ENCODE peak calls at places on chromosomes 5 and 9, in nine cellular contexts. One of them, this sample, is unnamed. For H3K27me3, the result is how much of the 10 kb centered on the place peaks cover.

GRCh38 chr9:129306318-129306973 is 128.4 kb upstream of the IER5L start:
- DNase-seq in aorta: peak
- DNase-seq in fibroblast of lung: no peak
- DNase-seq in cardiac muscle cell: no peak
- DNase-seq in psoas muscle: no peak
- DNase-seq in pancreas: no peak
- DNase-seq in mesendoderm: no peak
- DNase-seq in PC-3: no peak
- DNase-seq in CD8-positive, alpha-beta memory T cell: no peak
- DNase-seq in this sample: no peak

GRCh38 chr5:179263391-179264052 is 81.7 kb downstream of the ADAMTS2 start:
- DNase-seq in psoas muscle: peak
- DNase-seq in mesendoderm: no peak
- DNase-seq in aorta: no peak
- DNase-seq in CD8-positive, alpha-beta memory T cell: no peak
- DNase-seq in PC-3: no peak
- DNase-seq in fibroblast of lung: no peak
- DNase-seq in cardiac muscle cell: no peak
- DNase-seq in pancreas: no peak
- DNase-seq in this sample: no peak

GRCh38 chr9:70590264-70590646 is 175.8 kb upstream of the KLF9 start:
- DNase-seq in cardiac muscle cell: no peak
- DNase-seq in mesendoderm: no peak
- DNase-seq in aorta: no peak
- DNase-seq in fibroblast of lung: peak
- DNase-seq in CD8-positive, alpha-beta memory T cell: no peak
- DNase-seq in pancreas: no peak
- DNase-seq in PC-3: no peak
- DNase-seq in psoas muscle: no peak
- DNase-seq in this sample: no peak

GRCh38 chr5:141958773-141959172 is 771 bp upstream of the PCDH12 start:
- DNase-seq in cardiac muscle cell: peak
- DNase-seq in PC-3: peak
- DNase-seq in psoas muscle: peak
- DNase-seq in aorta: no peak
- DNase-seq in CD8-positive, alpha-beta memory T cell: no peak
- DNase-seq in fibroblast of lung: no peak
- DNase-seq in pancreas: no peak
- DNase-seq in mesendoderm: no peak
- DNase-seq in this sample: no peak

GRCh38 chr5:135190345-135191083 is 156.5 kb upstream of the PITX1 start:
- DNase-seq in cardiac muscle cell: no peak
- DNase-seq in mesendoderm: peak
- DNase-seq in pancreas: no peak
- DNase-seq in PC-3: no peak
- DNase-seq in fibroblast of lung: no peak
- DNase-seq in psoas muscle: no peak
- DNase-seq in aorta: no peak
- DNase-seq in CD8-positive, alpha-beta memory T cell: no peak
- DNase-seq in this sample: peak

GRCh38 chr9:34701023-34701768 is 8.7 kb downstream of the CCL21 start:
- DNase-seq in cardiac muscle cell: peak
- DNase-seq in CD8-positive, alpha-beta memory T cell: peak
- DNase-seq in psoas muscle: peak
- DNase-seq in aorta: peak
- DNase-seq in mesendoderm: peak
- DNase-seq in fibroblast of lung: peak
- DNase-seq in pancreas: peak
- DNase-seq in PC-3: peak
- DNase-seq in this sample: peak

GRCh38 chr9:36866840-36867239 is 167.2 kb downstream of the PAX5 start:
- DNase-seq in aorta: peak
- DNase-seq in cardiac muscle cell: no peak
- DNase-seq in pancreas: no peak
- DNase-seq in fibroblast of lung: no peak
- DNase-seq in mesendoderm: peak
- DNase-seq in CD8-positive, alpha-beta memory T cell: no peak
- DNase-seq in psoas muscle: no peak
- DNase-seq in PC-3: no peak
- DNase-seq in this sample: no peak

GRCh38 chr9:113633782-113634596 is 170.5 kb downstream of the RGS3 start:
- DNase-seq in CD8-positive, alpha-beta memory T cell: no peak
- DNase-seq in aorta: peak
- DNase-seq in pancreas: no peak
- DNase-seq in mesendoderm: peak
- DNase-seq in psoas muscle: no peak
- DNase-seq in fibroblast of lung: no peak
- DNase-seq in PC-3: no peak
- DNase-seq in cardiac muscle cell: no peak
- DNase-seq in this sample: no peak

GRCh38 chr9:93210324-93210973 is 26.5 kb downstream of the WNK2 start:
- DNase-seq in mesendoderm: no peak
- DNase-seq in psoas muscle: no peak
- DNase-seq in PC-3: no peak
- DNase-seq in CD8-positive, alpha-beta memory T cell: no peak
- DNase-seq in aorta: peak
- DNase-seq in fibroblast of lung: no peak
- DNase-seq in pancreas: no peak
- DNase-seq in cardiac muscle cell: no peak
- DNase-seq in this sample: no peak

GRCh38 chr5:172648755-172649154 is 7.7 kb downstream of the NEURL1B start:
- DNase-seq in mesendoderm: no peak
- DNase-seq in psoas muscle: no peak
- DNase-seq in CD8-positive, alpha-beta memory T cell: no peak
- DNase-seq in cardiac muscle cell: no peak
- DNase-seq in PC-3: no peak
- DNase-seq in fibroblast of lung: no peak
- DNase-seq in pancreas: no peak
- DNase-seq in aorta: peak
- DNase-seq in this sample: no peak

GRCh38 chr9:82781965-82782392 is 281.0 kb downstream of the RASEF start:
- DNase-seq in fibroblast of lung: peak
- DNase-seq in psoas muscle: no peak
- DNase-seq in PC-3: no peak
- DNase-seq in cardiac muscle cell: no peak
- DNase-seq in CD8-positive, alpha-beta memory T cell: no peak
- DNase-seq in mesendoderm: no peak
- DNase-seq in pancreas: no peak
- DNase-seq in aorta: no peak
- DNase-seq in this sample: no peak

GRCh38 chr5:34007116-34007674 is 655 bp downstream of the AMACR start:
- DNase-seq in mesendoderm: peak
- DNase-seq in psoas muscle: no peak
- DNase-seq in PC-3: no peak
- DNase-seq in aorta: no peak
- DNase-seq in cardiac muscle cell: peak
- DNase-seq in CD8-positive, alpha-beta memory T cell: no peak
- DNase-seq in pancreas: no peak
- DNase-seq in fibroblast of lung: no peak
- DNase-seq in this sample: no peak

GRCh38 chr9:38214441-38214840 is 145.4 kb upstream of the SHB start:
- DNase-seq in cardiac muscle cell: no peak
- DNase-seq in CD8-positive, alpha-beta memory T cell: no peak
- DNase-seq in psoas muscle: no peak
- DNase-seq in pancreas: no peak
- DNase-seq in mesendoderm: peak
- DNase-seq in fibroblast of lung: no peak
- DNase-seq in aorta: no peak
- DNase-seq in PC-3: no peak
- DNase-seq in this sample: no peak

GRCh38 chr9:38208206-38208901 is 139.3 kb upstream of the SHB start:
- DNase-seq in mesendoderm: peak
- DNase-seq in psoas muscle: no peak
- DNase-seq in fibroblast of lung: no peak
- DNase-seq in CD8-positive, alpha-beta memory T cell: no peak
- DNase-seq in pancreas: peak
- DNase-seq in cardiac muscle cell: no peak
- DNase-seq in PC-3: no peak
- DNase-seq in aorta: no peak
- DNase-seq in this sample: no peak

GRCh38 chr9:38212016-38212415 is 143.0 kb upstream of the SHB start:
- DNase-seq in mesendoderm: no peak
- DNase-seq in aorta: no peak
- DNase-seq in pancreas: no peak
- DNase-seq in fibroblast of lung: no peak
- DNase-seq in CD8-positive, alpha-beta memory T cell: no peak
- DNase-seq in cardiac muscle cell: no peak
- DNase-seq in PC-3: no peak
- DNase-seq in psoas muscle: no peak
- DNase-seq in this sample: no peak

GRCh38 chr9:38213591-38213990 is 144.6 kb upstream of the SHB start:
- DNase-seq in fibroblast of lung: no peak
- DNase-seq in cardiac muscle cell: no peak
- DNase-seq in aorta: no peak
- DNase-seq in psoas muscle: no peak
- DNase-seq in mesendoderm: no peak
- DNase-seq in pancreas: no peak
- DNase-seq in CD8-positive, alpha-beta memory T cell: no peak
- DNase-seq in PC-3: no peak
- DNase-seq in this sample: no peak

GRCh38 chr9:38211002-38211401 is 142.0 kb upstream of the SHB start:
- DNase-seq in PC-3: no peak
- DNase-seq in mesendoderm: peak
- DNase-seq in aorta: no peak
- DNase-seq in cardiac muscle cell: no peak
- DNase-seq in CD8-positive, alpha-beta memory T cell: no peak
- DNase-seq in psoas muscle: no peak
- DNase-seq in pancreas: no peak
- DNase-seq in fibroblast of lung: no peak
- DNase-seq in this sample: no peak
- H3K27me3 ChIP-seq in PC-3: under half
- H3K27me3 ChIP-seq in mesendoderm: under half
- H3K27me3 ChIP-seq in aorta: under half
- H3K27me3 ChIP-seq in cardiac muscle cell: under half
- H3K27me3 ChIP-seq in CD8-positive, alpha-beta memory T cell: under half
- H3K27me3 ChIP-seq in psoas muscle: under half
- H3K27me3 ChIP-seq in pancreas: under half
- H3K27me3 ChIP-seq in fibroblast of lung: under half
- H3K27me3 ChIP-seq in this sample: under half

GRCh38 chr9:136193127-136193890 is 11.6 kb downstream of the LHX3 start:
- DNase-seq in CD8-positive, alpha-beta memory T cell: no peak
- DNase-seq in pancreas: no peak
- DNase-seq in fibroblast of lung: no peak
- DNase-seq in psoas muscle: no peak
- DNase-seq in PC-3: no peak
- DNase-seq in mesendoderm: no peak
- DNase-seq in cardiac muscle cell: no peak
- DNase-seq in aorta: no peak
- DNase-seq in this sample: no peak
- H3K27me3 ChIP-seq in CD8-positive, alpha-beta memory T cell: under half
- H3K27me3 ChIP-seq in pancreas: under half
- H3K27me3 ChIP-seq in fibroblast of lung: half or more
- H3K27me3 ChIP-seq in psoas muscle: half or more
- H3K27me3 ChIP-seq in PC-3: under half
- H3K27me3 ChIP-seq in mesendoderm: half or more
- H3K27me3 ChIP-seq in cardiac muscle cell: half or more
- H3K27me3 ChIP-seq in aorta: under half
- H3K27me3 ChIP-seq in this sample: half or more

DNA sequence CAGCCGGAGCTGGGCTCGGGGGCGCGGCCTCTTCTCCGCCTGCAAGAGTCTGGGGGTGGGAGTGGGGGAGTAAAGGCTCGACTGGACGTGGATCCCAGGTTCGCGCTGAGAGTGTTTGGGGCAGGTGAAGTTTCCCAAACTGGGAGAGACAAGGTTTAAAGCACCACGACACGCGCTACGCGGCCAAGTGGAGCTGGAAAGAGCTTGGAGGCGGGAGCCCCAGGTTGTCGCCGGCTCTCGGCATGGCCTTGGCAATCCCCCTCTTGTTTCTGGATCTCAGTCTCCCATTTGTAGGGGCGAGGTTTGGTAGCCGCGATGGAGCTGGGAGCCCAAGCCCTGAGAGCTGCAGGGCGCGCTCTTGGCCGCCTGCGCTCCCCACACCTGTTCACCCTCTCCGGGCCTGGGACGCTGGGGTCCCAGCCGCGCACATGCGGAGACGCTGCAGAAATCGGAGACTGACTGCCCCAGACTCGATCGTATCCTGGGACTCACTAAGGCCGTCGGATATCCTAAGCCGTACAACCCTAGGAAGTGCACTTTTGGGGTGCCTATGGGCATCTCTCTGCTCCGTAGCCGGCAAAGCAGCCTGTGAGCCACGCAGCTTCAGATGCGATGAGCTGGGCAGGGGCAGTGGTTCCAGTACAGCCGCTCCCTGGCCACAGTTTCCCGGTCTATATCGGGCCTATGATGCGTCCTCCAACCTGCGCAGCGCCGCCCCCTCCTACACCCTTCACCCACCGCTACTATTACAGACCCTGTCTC is 937 bp downstream of the TMOD1 start:
- DNase-seq in CD8-positive, alpha-beta memory T cell: no peak
- DNase-seq in mesendoderm: peak
- DNase-seq in aorta: no peak
- DNase-seq in cardiac muscle cell: no peak
- DNase-seq in fibroblast of lung: no peak
- DNase-seq in PC-3: no peak
- DNase-seq in psoas muscle: peak
- DNase-seq in pancreas: peak
- DNase-seq in this sample: no peak
- H3K27me3 ChIP-seq in CD8-positive, alpha-beta memory T cell: under half
- H3K27me3 ChIP-seq in mesendoderm: under half
- H3K27me3 ChIP-seq in aorta: under half
- H3K27me3 ChIP-seq in cardiac muscle cell: under half
- H3K27me3 ChIP-seq in fibroblast of lung: under half
- H3K27me3 ChIP-seq in PC-3: under half
- H3K27me3 ChIP-seq in psoas muscle: under half
- H3K27me3 ChIP-seq in pancreas: under half
- H3K27me3 ChIP-seq in this sample: under half

DNA sequence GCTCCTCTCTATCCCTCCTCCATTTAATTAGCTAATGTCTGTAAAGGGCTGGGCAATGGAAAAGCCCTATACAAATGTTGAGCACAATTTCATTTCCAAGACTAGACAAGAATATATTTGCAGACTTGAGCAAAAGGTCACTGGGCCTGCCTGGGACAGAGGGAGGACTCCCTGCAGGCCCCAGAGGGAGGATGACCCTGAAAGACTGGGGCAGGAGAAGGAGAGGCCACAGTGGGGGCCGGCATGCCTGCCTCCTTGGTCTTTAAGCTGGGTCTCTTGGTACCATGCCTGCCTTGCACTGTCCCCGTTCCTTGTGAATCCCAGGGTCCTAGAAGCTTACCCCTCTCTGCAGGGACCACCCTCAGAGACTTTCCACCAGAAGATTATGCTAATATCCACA is 72.6 kb upstream of the HSPA9 start:
- DNase-seq in cardiac muscle cell: no peak
- DNase-seq in CD8-positive, alpha-beta memory T cell: no peak
- DNase-seq in PC-3: no peak
- DNase-seq in pancreas: no peak
- DNase-seq in mesendoderm: no peak
- DNase-seq in aorta: no peak
- DNase-seq in psoas muscle: no peak
- DNase-seq in fibroblast of lung: no peak
- DNase-seq in this sample: no peak
- H3K27me3 ChIP-seq in cardiac muscle cell: under half
- H3K27me3 ChIP-seq in CD8-positive, alpha-beta memory T cell: half or more
- H3K27me3 ChIP-seq in PC-3: under half
- H3K27me3 ChIP-seq in pancreas: under half
- H3K27me3 ChIP-seq in mesendoderm: under half
- H3K27me3 ChIP-seq in aorta: under half
- H3K27me3 ChIP-seq in psoas muscle: under half
- H3K27me3 ChIP-seq in fibroblast of lung: under half
- H3K27me3 ChIP-seq in this sample: under half

This sample was measured in MG63.